ENCODE peak calls at places on chromosomes 6 and 20, in four cellular contexts. N, P, G and Z are unnamed samples.

GRCh38 chr20:665276-665675 is 10.3 kb downstream of the SCRT2 start:
- DNase-seq in P (no peak), G (no peak), N (no peak), Z (no peak)

GRCh38 chr6:41306187-41306854 is 19.8 kb upstream of the TREM1 start:
- DNase-seq in P (peak; percentile 23), N (no peak), G (peak; percentile 78), Z (no peak)

GRCh38 chr20:37362231-37362792 is 16.4 kb downstream of the SRC start:
- DNase-seq in N (no peak), P (no peak), G (no peak), Z (no peak)

GRCh38 chr20:51172558-51173428 is 149.9 kb upstream of the KCNG1 start:
- DNase-seq in P (no peak), G (no peak), N (no peak), Z (no peak)

GRCh38 chr6:22926613-22927348 is 357.4 kb downstream of the HDGFL1 start:
- DNase-seq in G (peak; percentile 78), P (no peak), N (no peak), Z (no peak)

GRCh38 chr6:158785036-158785435 is 34.1 kb downstream of the EZR start:
- DNase-seq in P (no peak), G (no peak), N (no peak), Z (no peak)

GRCh38 chr6:17015144-17015543 is 86.7 kb upstream of the STMND1 start:
- DNase-seq in P (peak; percentile 51), N (no peak), G (no peak), Z (no peak)

GRCh38 chr6:12507641-12508040 is 208.9 kb upstream of the PHACTR1 start:
- DNase-seq in G (no peak), N (no peak), P (no peak), Z (no peak)

GRCh38 chr6:22880686-22881433 is 311.5 kb downstream of the HDGFL1 start:
- DNase-seq in N (no peak), G (peak; percentile 21), P (peak; percentile 94), Z (no peak)

GRCh38 chr6:157186785-157187181 is 136.5 kb downstream of the TMEM242 start:
- DNase-seq in P (no peak), G (no peak), N (no peak), Z (no peak)

GRCh38 chr6:23531666-23532065 is 594.3 kb upstream of the NRSN1 start:
- DNase-seq in G (no peak), P (no peak), N (no peak), Z (no peak)

GRCh38 chr6:34593741-34594140 is 37.6 kb upstream of the SPDEF start:
- DNase-seq in N (no peak), G (no peak), P (no peak), Z (no peak)

GRCh38 chr6:31758281-31758680 is 4.2 kb upstream of the SAPCD1 start:
- DNase-seq in N (no peak), P (no peak), G (no peak), Z (no peak)

GRCh38 chr20:43911066-43911465 is 3.6 kb upstream of the TOX2 start:
- DNase-seq in G (no peak), P (peak; percentile 59), N (no peak), Z (no peak)

GRCh38 chr20:56247954-56248782 is at the start of gene MC3R:
- DNase-seq in G (peak; percentile 2), P (peak; percentile 5), N (no peak), Z (peak; percentile 52)

GRCh38 chr20:62795023-62795761 is 1.1 kb upstream of the MRGBP start:
- DNase-seq in N (peak; percentile 60), G (peak; percentile 76), P (peak; percentile 20), Z (peak; percentile 67)

GRCh38 chr20:24956001-24956761 is 7.1 kb downstream of the CST7 start:
- DNase-seq in G (no peak), P (no peak), N (no peak), Z (peak; percentile 29)

GRCh38 chr6:56851104-56851503 is 103.8 kb upstream of the BEND6 start:
- DNase-seq in P (peak; percentile 33), G (no peak), N (no peak), Z (no peak)

GRCh38 chr20:50111120-50111828 is 1.7 kb downstream of the UBE2V1 start:
- DNase-seq in N (no peak), G (no peak), P (peak; percentile 72), Z (no peak)

GRCh38 chr6:150327117-150327774 is 41.6 kb upstream of the IYD start:
- DNase-seq in N (peak; percentile 46), P (no peak), G (no peak), Z (no peak)

GRCh38 chr20:44648068-44648467 is 3.4 kb downstream of the ADA start:
- DNase-seq in G (no peak), N (no peak), P (no peak), Z (no peak)

GRCh38 chr6:16819752-16820151 is 58.5 kb upstream of the ATXN1 start:
- DNase-seq in P (no peak), N (no peak), G (no peak), Z (no peak)

GRCh38 chr6:35487653-35488516 is 9.0 kb downstream of the TEAD3 start:
- DNase-seq in N (no peak), P (no peak), G (no peak), Z (peak; percentile 69)

GRCh38 chr6:121688974-121689373 is 253.5 kb downstream of the GJA1 start:
- DNase-seq in G (no peak), N (no peak), P (no peak), Z (no peak)

GRCh38 chr6:1612902-1613301 is 3.2 kb downstream of the FOXC1 start:
- DNase-seq in P (peak; percentile 78), N (no peak), G (no peak), Z (no peak)

DNA sequence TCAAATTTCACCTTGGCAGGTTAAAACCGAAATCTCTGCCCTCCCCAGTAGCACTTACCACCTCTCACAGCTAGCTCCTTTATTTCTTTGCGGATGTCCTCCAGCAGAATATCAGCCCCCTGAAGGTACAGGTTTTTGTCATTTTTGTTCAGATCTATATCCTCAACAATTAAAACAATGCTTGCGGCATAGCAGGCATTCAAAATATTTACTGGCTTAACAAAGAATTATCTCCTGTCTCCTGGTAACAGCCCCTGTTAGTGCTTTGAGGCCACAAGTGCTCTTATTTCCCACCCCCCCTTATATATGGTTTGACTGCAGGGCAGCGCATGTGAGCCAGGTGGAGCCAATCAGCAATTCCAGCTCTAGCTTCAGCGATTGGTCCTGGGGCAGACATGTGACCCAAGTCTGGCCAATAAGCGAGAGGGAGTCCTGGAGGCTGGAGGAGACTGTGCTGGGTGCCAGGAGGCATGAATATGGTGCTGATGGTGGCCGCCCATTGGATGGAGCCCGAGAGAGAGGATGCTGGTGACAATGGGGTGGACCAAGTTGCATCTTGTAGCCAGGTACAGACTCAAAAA is 21.0 kb downstream of the SULF2 start:
- DNase-seq in P (no peak), G (no peak), N (no peak), Z (no peak)
- TF ChIP-seq CTCF in P (no peak), G (no peak), N (no peak), Z (no peak)

GRCh38 chr6:106473807-106474206 is 113.3 kb downstream of the CRYBG1 start:
- DNase-seq in G (no peak), N (no peak), P (no peak), Z (no peak)

GRCh38 chr6:106476326-106477105 is 116.0 kb downstream of the CRYBG1 start:
- DNase-seq in P (peak; percentile 38), G (no peak), N (no peak), Z (no peak)

GRCh38 chr6:106477158-106477557 is 116.6 kb downstream of the CRYBG1 start:
- DNase-seq in P (no peak), N (no peak), G (no peak), Z (no peak)

GRCh38 chr6:106475280-106475679 is 114.8 kb downstream of the CRYBG1 start:
- DNase-seq in N (no peak), P (peak; percentile 20), G (no peak), Z (no peak)

DNA sequence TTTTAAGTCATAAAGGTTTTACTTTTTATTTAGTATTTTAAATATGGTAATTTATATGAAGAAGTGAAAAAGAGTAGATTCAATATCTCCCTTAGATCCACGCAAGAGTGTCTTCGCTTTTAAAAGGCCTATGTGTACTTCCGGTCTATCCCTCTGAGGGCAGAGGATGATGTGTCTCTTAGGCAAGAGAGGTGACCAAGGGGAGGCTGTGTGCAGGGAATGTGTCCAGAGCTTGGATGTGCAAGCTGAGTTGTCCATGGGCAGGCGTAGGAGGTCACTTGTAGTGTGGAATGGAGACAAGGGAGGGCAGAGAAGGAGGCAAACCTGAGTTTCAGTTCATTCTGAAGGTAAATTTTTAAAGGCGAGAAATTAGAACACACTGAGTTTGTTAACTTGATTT is 114.0 kb downstream of the CRYBG1 start:
- DNase-seq in N (no peak), P (no peak), G (no peak), Z (no peak)
- H3K4me3 ChIP-seq in N (no peak overlapping the region), P (no peak overlapping the region), G (no peak overlapping the region), Z (no peak overlapping the region)

DNA sequence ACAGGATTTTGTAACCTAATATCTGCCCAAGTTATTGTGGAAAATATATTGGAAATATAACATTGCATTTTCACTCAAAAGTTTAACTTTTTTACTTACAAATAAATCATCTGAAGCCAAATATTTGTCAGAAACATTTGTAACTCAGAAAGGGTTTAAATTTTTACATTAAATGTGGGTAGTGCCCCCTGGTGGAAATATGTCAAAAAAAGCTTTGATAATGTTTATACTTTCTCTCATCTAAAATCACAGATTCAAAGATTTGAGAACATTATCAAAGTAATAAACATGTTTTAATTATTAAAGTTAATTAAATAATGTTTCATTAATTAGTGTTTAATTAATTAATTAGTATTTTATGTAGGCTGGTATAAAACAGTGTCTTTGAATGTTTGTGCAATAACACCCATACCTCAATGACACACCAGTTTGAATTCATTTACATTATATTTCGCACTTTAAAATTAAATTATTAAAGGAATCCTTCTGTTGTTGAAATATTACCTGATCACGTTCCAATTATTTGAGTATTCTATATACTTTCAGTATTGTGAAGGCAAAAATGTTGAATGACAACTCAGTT is 320.1 kb upstream of the FKBP1C start:
- DNase-seq in G (peak; percentile 41), P (no peak), N (no peak), Z (no peak)
- TF ChIP-seq CTCF in G (peak; percentile 5), P (no peak), N (no peak), Z (peak; percentile 42)

GRCh38 chr6:14210663-14211595 is 93.4 kb downstream of the CD83 start:
- DNase-seq in N (peak; percentile 95), P (peak; percentile 88), G (peak; percentile 95), Z (peak; percentile 96)

GRCh38 chr6:14210077-14210476 is 92.5 kb downstream of the CD83 start:
- DNase-seq in N (no peak), G (no peak), P (no peak), Z (no peak)

GRCh38 chr6:14211596-14211961 is 94.0 kb downstream of the CD83 start:
- DNase-seq in N (peak; percentile 36), P (peak; percentile 23), G (peak; percentile 80), Z (peak; percentile 68)

GRCh38 chr6:14212632-14213031 is 95.1 kb downstream of the CD83 start:
- DNase-seq in P (no peak), G (no peak), N (no peak), Z (no peak)

GRCh38 chr6:14212020-14212419 is 94.4 kb downstream of the CD83 start:
- DNase-seq in G (no peak), P (no peak), N (no peak), Z (no peak)
- H3K4me3 ChIP-seq in G (peak overlapping the region; percentile 30), P (no peak overlapping the region), N (peak overlapping the region; percentile 82), Z (peak overlapping the region; percentile 81)

DNA sequence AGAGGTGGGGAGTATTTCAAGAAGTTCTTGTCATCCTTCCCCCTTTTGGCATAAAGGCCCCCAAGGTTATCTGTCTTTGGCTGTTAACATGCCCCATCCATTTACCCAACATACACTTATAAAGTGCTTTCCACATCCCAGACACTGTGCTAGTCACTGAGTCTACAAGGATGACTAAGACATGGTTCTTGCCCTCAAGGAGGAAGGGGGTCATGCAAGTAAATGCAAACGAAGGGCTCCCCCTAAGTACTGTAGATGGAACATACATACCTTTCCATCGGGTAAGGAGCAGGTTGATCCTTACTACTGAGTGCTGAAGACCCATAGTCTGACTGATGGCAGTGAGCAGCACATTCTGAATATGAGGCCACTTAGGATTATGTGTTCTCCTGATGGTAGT is 38.3 kb downstream of the HECA start:
- DNase-seq in N (no peak), P (no peak), G (no peak), Z (no peak)
- TF ChIP-seq CTCF in N (no peak), P (peak; percentile 35), G (no peak), Z (no peak)